ENCODE peak calls at places on chromosomes 1 and 21, in ten cellular contexts. L, E, J, Z, G, O, F, X, S and A are unnamed samples.

GRCh38 chr1:201850053-201850397 is 21.1 kb downstream of the IPO9 start:
- DNase-seq in O (no peak), X (no peak), J (no peak), S (no peak), G (peak; percentile 88), F (no peak), E (no peak), Z (peak; percentile 54), L (peak; percentile 98), A (peak; percentile 92)

GRCh38 chr1:179825201-179825600 is 52.4 kb downstream of the TOR1AIP2 start:
- DNase-seq in X (no peak), J (no peak), G (no peak), Z (no peak), L (no peak), E (no peak), S (no peak), F (no peak), O (no peak), A (no peak)

GRCh38 chr1:173149887-173150286 is 57.2 kb downstream of the TNFSF4 start:
- DNase-seq in J (no peak), F (no peak), G (no peak), E (no peak), Z (no peak), S (peak; percentile 1), O (peak; percentile 22), L (peak; percentile 93), X (no peak), A (no peak)

GRCh38 chr1:11930571-11931445 is 3.7 kb upstream of the PLOD1 start:
- DNase-seq in Z (no peak), E (no peak), J (no peak), G (no peak), X (no peak), S (no peak), O (no peak), L (peak; percentile 68), F (peak; percentile 20), A (peak; percentile 90)

GRCh38 chr1:174230399-174230798 is 71.1 kb downstream of the RABGAP1L start:
- DNase-seq in J (no peak), S (no peak), L (peak; percentile 45), X (no peak), G (no peak), F (no peak), E (no peak), O (no peak), Z (no peak), A (no peak)

GRCh38 chr1:154325583-154326545 is 539 bp downstream of the ATP8B2 start:
- DNase-seq in Z (peak; percentile 69), L (peak; percentile 92), F (peak; percentile 86), S (peak; percentile 23), X (peak; percentile 43), O (peak; percentile 88), E (peak; percentile 71), J (no peak), G (peak; percentile 77), A (peak; percentile 90)

GRCh38 chr1:170162385-170163226 is 16.8 kb downstream of the NTMT2 start:
- DNase-seq in X (no peak), E (no peak), L (peak; percentile 93), S (no peak), O (no peak), F (no peak), Z (peak; percentile 43), G (peak; percentile 82), J (no peak), A (no peak)

GRCh38 chr1:199123615-199124014 is 484.8 kb downstream of the PTPRC start:
- DNase-seq in L (peak; percentile 8), F (no peak), E (no peak), S (no peak), G (peak; percentile 52), O (no peak), X (no peak), J (no peak), Z (no peak), A (no peak)

GRCh38 chr1:191065346-191065745 is 587.7 kb upstream of the BRINP3 start:
- DNase-seq in X (no peak), E (no peak), F (no peak), J (no peak), Z (no peak), L (no peak), O (no peak), G (no peak), S (no peak), A (no peak)

GRCh38 chr1:42743302-42744029 is 3.4 kb upstream of the CLDN19 start:
- DNase-seq in L (no peak), Z (no peak), O (no peak), J (no peak), E (peak; percentile 76), F (no peak), G (peak; percentile 32), S (no peak), X (no peak), A (no peak)

GRCh38 chr1:21620461-21620860 is 48.7 kb downstream of the RAP1GAP start:
- DNase-seq in S (no peak), O (no peak), F (no peak), L (peak; percentile 17), Z (no peak), G (no peak), X (peak; percentile 26), J (no peak), E (no peak), A (no peak)

GRCh38 chr1:11059166-11059989 is 440 bp downstream of the SRM start:
- DNase-seq in E (no peak), X (no peak), G (no peak), Z (no peak), F (no peak), L (no peak), S (no peak), O (no peak), J (no peak), A (peak; percentile 21)

GRCh38 chr1:21574464-21575151 is 65.4 kb downstream of the ALPL start:
- DNase-seq in S (no peak), Z (peak; percentile 37), G (no peak), O (no peak), F (no peak), J (no peak), X (peak; percentile 90), L (peak; percentile 90), E (peak; percentile 93), A (no peak)

GRCh38 chr1:203122159-203122558 is 5.4 kb upstream of the ADORA1 start:
- DNase-seq in X (no peak), L (no peak), S (no peak), J (no peak), O (no peak), Z (no peak), E (no peak), F (no peak), G (no peak), A (no peak)

GRCh38 chr1:217393901-217394300 is 237.0 kb downstream of the GPATCH2 start:
- DNase-seq in E (peak; percentile 39), X (no peak), Z (no peak), G (peak; percentile 17), O (peak; percentile 11), F (peak; percentile 5), L (peak; percentile 2), J (no peak), S (no peak), A (no peak)

GRCh38 chr1:44043176-44044070 is 12.2 kb upstream of the SLC6A9 start:
- DNase-seq in O (no peak), F (no peak), S (no peak), J (no peak), E (peak; percentile 55), X (no peak), G (no peak), L (no peak), Z (no peak), A (no peak)

GRCh38 chr21:36756527-36756926 is 57.6 kb downstream of the SIM2 start:
- DNase-seq in J (no peak), L (no peak), Z (no peak), G (peak; percentile 82), S (no peak), E (no peak), O (peak; percentile 59), X (no peak), F (no peak), A (peak; percentile 29)

GRCh38 chr1:213119794-213120193 is 68.8 kb downstream of the RPS6KC1 start:
- DNase-seq in S (no peak), Z (no peak), X (no peak), E (no peak), L (no peak), J (no peak), G (peak; percentile 12), F (no peak), O (no peak), A (no peak)

GRCh38 chr1:94160811-94161210 is 39.9 kb upstream of the ABCA4 start:
- DNase-seq in S (no peak), G (peak; percentile 90), F (no peak), X (no peak), O (peak; percentile 31), Z (no peak), J (no peak), L (peak; percentile 57), E (no peak), A (peak; percentile 94)

GRCh38 chr1:94599090-94599813 is 57.7 kb upstream of the F3 start:
- DNase-seq in J (no peak), F (no peak), O (peak; percentile 37), E (peak; percentile 2), Z (no peak), L (peak; percentile 44), G (no peak), S (no peak), X (no peak), A (no peak)

GRCh38 chr1:26278303-26278702 is 1.6 kb upstream of the SH3BGRL3 start:
- DNase-seq in L (peak; percentile 95), O (no peak), G (no peak), Z (peak; percentile 70), F (no peak), E (no peak), S (no peak), J (no peak), X (no peak), A (no peak)

GRCh38 chr1:28127617-28128257 is 39.3 kb upstream of the EYA3 start:
- DNase-seq in J (no peak), X (no peak), L (no peak), G (no peak), O (no peak), Z (no peak), S (no peak), F (peak; percentile 20), E (no peak), A (no peak)

GRCh38 chr1:67652800-67653199 is 32.2 kb upstream of the GADD45A start:
- DNase-seq in G (peak; percentile 69), L (peak; percentile 67), S (no peak), J (no peak), O (peak; percentile 29), X (no peak), Z (no peak), E (peak; percentile 54), F (peak; percentile 87), A (peak; percentile 73)

GRCh38 chr1:237390798-237391197 is 348.8 kb downstream of the RYR2 start:
- DNase-seq in X (no peak), Z (no peak), G (no peak), E (no peak), J (no peak), L (no peak), O (no peak), S (no peak), F (no peak), A (no peak)